ENCODE peak calls at places on chromosomes 16 and 17, in eight cellular contexts. K is NCI-H2081; Z is GM19239; P is activated CD4-positive, CD25-positive, alpha-beta regulatory T cell; T is mesothelial cell of epicardium; I is dermis blood vessel endothelial cell; Q is HT1080; L is stimulated activated CD4-positive, alpha-beta T cell treated with anti-CD3 and anti-CD28 coated beads, Interleukin-12 subunit alpha, Interleukin-12 subunit beta, amount 100 ng/mL, for 24 hours. G is an unnamed sample.
A peak's percentile ranks its signal among the peaks of the same experiment; 100 is the strongest.

GRCh38 chr17:63700528-63701441 is 860 bp upstream of the LIMD2 start:
- DNase-seq in K (peak; percentile 23), Z (no peak), P (no peak), T (peak; percentile 50), I (peak; percentile 75), Q (no peak), L (peak; percentile 26), G (no peak)

GRCh38 chr17:80918731-80919130 is 72.9 kb upstream of the CHMP6 start:
- DNase-seq in K (no peak), Z (no peak), P (no peak), T (no peak), I (no peak), Q (no peak), L (no peak), G (no peak)

GRCh38 chr16:84540194-84540593 is 35.7 kb upstream of the MEAK7 start:
- DNase-seq in K (no peak), Z (no peak), P (no peak), T (no peak), I (no peak), Q (no peak), L (no peak), G (no peak)

GRCh38 chr17:39921323-39921722 is 2.9 kb upstream of the GSDMB start:
- DNase-seq in K (no peak), Z (no peak), P (no peak), T (no peak), I (no peak), Q (no peak), L (peak; percentile 10), G (no peak)

GRCh38 chr16:12874135-12874534 is 27.3 kb upstream of the SHISA9 start:
- DNase-seq in K (no peak), Z (no peak), P (no peak), T (no peak), I (peak; percentile 62), Q (peak; percentile 79), L (no peak), G (no peak)

GRCh38 chr17:17780941-17781590 is 55.7 kb downstream of the SREBF1 start:
- DNase-seq in K (peak; percentile 25), Z (no peak), P (no peak), T (peak; percentile 73), I (peak; percentile 54), Q (peak; percentile 52), L (no peak), G (no peak)

GRCh38 chr17:18360518-18360917 is 2.8 kb downstream of the SHMT1 start:
- DNase-seq in K (no peak), Z (no peak), P (no peak), T (no peak), I (no peak), Q (no peak), L (no peak), G (no peak)

GRCh38 chr16:22787456-22788189 is 26.3 kb upstream of the HS3ST2 start:
- DNase-seq in K (no peak), Z (no peak), P (no peak), T (no peak), I (no peak), Q (peak; percentile 98), L (no peak), G (no peak)

GRCh38 chr17:3922765-3923164 is 6.5 kb upstream of the P2RX1 start:
- DNase-seq in K (no peak), Z (no peak), P (no peak), T (no peak), I (no peak), Q (no peak), L (no peak), G (no peak)

GRCh38 chr17:6413073-6413472 is 21.8 kb downstream of the AIPL1 start:
- DNase-seq in K (peak; percentile 46), Z (peak; percentile 40), P (no peak), T (no peak), I (peak; percentile 77), Q (peak; percentile 44), L (no peak), G (no peak)

GRCh38 chr16:54507091-54507490 is 220.5 kb upstream of the IRX3 start:
- DNase-seq in K (peak; percentile 37), Z (no peak), P (no peak), T (no peak), I (no peak), Q (no peak), L (no peak), G (no peak)

GRCh38 chr16:2166263-2167080 is 10.9 kb downstream of the TRAF7 start:
- DNase-seq in K (no peak), Z (no peak), P (no peak), T (no peak), I (no peak), Q (no peak), L (no peak), G (no peak)

GRCh38 chr17:77793888-77794235 is 164.6 kb upstream of the TNRC6C start:
- DNase-seq in K (no peak), Z (no peak), P (no peak), T (no peak), I (no peak), Q (no peak), L (no peak), G (no peak)

GRCh38 chr16:68506331-68507053 is 32.6 kb upstream of the ZFP90 start:
- DNase-seq in K (no peak), Z (no peak), P (no peak), T (no peak), I (no peak), Q (no peak), L (no peak), G (no peak)

GRCh38 chr16:23148166-23148512 is 1.1 kb downstream of the USP31 start:
- DNase-seq in K (no peak), Z (no peak), P (no peak), T (no peak), I (peak; percentile 45), Q (no peak), L (no peak), G (no peak)

GRCh38 chr17:31318298-31319190 is 2.9 kb downstream of the EVI2A start:
- DNase-seq in K (peak; percentile 1), Z (no peak), P (no peak), T (no peak), I (no peak), Q (no peak), L (peak; percentile 31), G (no peak)

GRCh38 chr17:2388020-2388704 is 12.7 kb downstream of the MNT start:
- DNase-seq in K (no peak), Z (no peak), P (no peak), T (no peak), I (no peak), Q (no peak), L (no peak), G (no peak)

GRCh38 chr16:870856-871561 is 70.5 kb upstream of the GNG13 start:
- DNase-seq in K (no peak), Z (no peak), P (no peak), T (no peak), I (no peak), Q (no peak), L (no peak), G (no peak)

GRCh38 chr16:11152205-11152604 is 103.8 kb downstream of the SOCS1 start:
- DNase-seq in K (peak; percentile 86), Z (no peak), P (no peak), T (no peak), I (no peak), Q (no peak), L (no peak), G (no peak)

GRCh38 chr17:37607637-37608368 is 1.4 kb downstream of the SYNRG start:
- DNase-seq in K (no peak), Z (peak; percentile 9), P (no peak), T (no peak), I (peak; percentile 14), Q (no peak), L (no peak), G (no peak)

GRCh38 chr17:48100591-48101011 is 677 bp downstream of the CBX1 start:
- DNase-seq in K (peak; percentile 78), Z (no peak), P (no peak), T (peak; percentile 79), I (peak; percentile 54), Q (peak; percentile 67), L (no peak), G (no peak)

GRCh38 chr16:75062135-75062943 is 54.2 kb downstream of the LDHD start:
- DNase-seq in K (no peak), Z (no peak), P (no peak), T (no peak), I (no peak), Q (no peak), L (no peak), G (no peak)

GRCh38 chr17:59620518-59621259 is 994 bp downstream of the CLTC start:
- DNase-seq in K (peak; percentile 65), Z (no peak), P (peak; percentile 2), T (no peak), I (peak; percentile 61), Q (peak; percentile 13), L (peak; percentile 64), G (no peak)

GRCh38 chr16:54345231-54345630 is 58.6 kb upstream of the IRX3 start:
- DNase-seq in K (no peak), Z (no peak), P (no peak), T (no peak), I (no peak), Q (no peak), L (no peak), G (no peak)

GRCh38 chr17:42016411-42016831 is 818 bp downstream of the DNAJC7 start:
- DNase-seq in K (peak; percentile 33), Z (no peak), P (no peak), T (no peak), I (peak; percentile 32), Q (no peak), L (no peak), G (no peak)

GRCh38 chr17:52744179-52744578 is 585.7 kb upstream of the CA10 start:
- DNase-seq in K (no peak), Z (no peak), P (no peak), T (no peak), I (no peak), Q (no peak), L (no peak), G (no peak)

GRCh38 chr16:47197536-47198179 is 53.9 kb upstream of the NETO2 start:
- DNase-seq in K (no peak), Z (no peak), P (no peak), T (no peak), I (no peak), Q (no peak), L (no peak), G (no peak)

GRCh38 chr16:8683640-8684039 is 9.2 kb downstream of the ABAT start:
- DNase-seq in K (no peak), Z (no peak), P (no peak), T (no peak), I (no peak), Q (no peak), L (no peak), G (no peak)

GRCh38 chr17:77846531-77847085 is 111.9 kb upstream of the TNRC6C start:
- DNase-seq in K (peak; percentile 63), Z (no peak), P (no peak), T (no peak), I (peak; percentile 41), Q (no peak), L (no peak), G (no peak)

GRCh38 chr17:32596666-32597065 is 109.9 kb downstream of the CDK5R1 start:
- DNase-seq in K (no peak), Z (peak; percentile 34), P (no peak), T (no peak), I (no peak), Q (peak; percentile 25), L (no peak), G (no peak)

GRCh38 chr16:71895679-71896385 is 501 bp downstream of the IST1 start:
- DNase-seq in K (no peak), Z (no peak), P (no peak), T (no peak), I (peak; percentile 48), Q (peak; percentile 5), L (peak; percentile 5), G (no peak)

GRCh38 chr16:56742030-56742984 is 12.4 kb downstream of the NUP93 start:
- DNase-seq in K (no peak), Z (no peak), P (no peak), T (no peak), I (peak; percentile 64), Q (peak; percentile 89), L (no peak), G (no peak)

GRCh38 chr17:60128171-60128859 is 21.5 kb upstream of the CA4 start:
- DNase-seq in K (no peak), Z (no peak), P (no peak), T (no peak), I (no peak), Q (no peak), L (no peak), G (no peak)

GRCh38 chr17:82234211-82235055 is 5.6 kb downstream of the SLC16A3 start:
- DNase-seq in K (no peak), Z (no peak), P (no peak), T (no peak), I (no peak), Q (no peak), L (no peak), G (no peak)